ENCODE peak calls at places on chromosome 9, in ten cellular contexts. One of them, this sample, is unnamed.

GRCh38 chr9:79387091-79387490 is 184.7 kb upstream of the TLE4 start:
- DNase-seq in naive thymus-derived CD4-positive, alpha-beta T cell: no peak
- DNase-seq in SJSA1: no peak
- DNase-seq in PC-9: no peak
- DNase-seq in CD4-positive, alpha-beta T cell: no peak
- DNase-seq in fibroblast of lung: no peak
- DNase-seq in BJ: no peak
- DNase-seq in tibial nerve: no peak
- DNase-seq in PC-3: no peak
- DNase-seq in small intestine: no peak
- DNase-seq in this sample: no peak

GRCh38 chr9:117414220-117414905 is 494 bp downstream of the ASTN2 start:
- DNase-seq in naive thymus-derived CD4-positive, alpha-beta T cell: no peak
- DNase-seq in SJSA1: no peak
- DNase-seq in PC-9: no peak
- DNase-seq in CD4-positive, alpha-beta T cell: no peak
- DNase-seq in fibroblast of lung: no peak
- DNase-seq in BJ: no peak
- DNase-seq in tibial nerve: no peak
- DNase-seq in PC-3: no peak
- DNase-seq in small intestine: no peak
- DNase-seq in this sample: no peak

GRCh38 chr9:34651286-34651685 is 699 bp upstream of the IL11RA start:
- DNase-seq in naive thymus-derived CD4-positive, alpha-beta T cell: no peak
- DNase-seq in SJSA1: no peak
- DNase-seq in PC-9: no peak
- DNase-seq in CD4-positive, alpha-beta T cell: no peak
- DNase-seq in fibroblast of lung: peak; percentile 23
- DNase-seq in BJ: no peak
- DNase-seq in tibial nerve: no peak
- DNase-seq in PC-3: no peak
- DNase-seq in small intestine: peak; percentile 68
- DNase-seq in this sample: no peak

GRCh38 chr9:88587182-88587581 is 52.2 kb downstream of the NXNL2 start:
- DNase-seq in naive thymus-derived CD4-positive, alpha-beta T cell: no peak
- DNase-seq in SJSA1: no peak
- DNase-seq in PC-9: no peak
- DNase-seq in CD4-positive, alpha-beta T cell: no peak
- DNase-seq in fibroblast of lung: no peak
- DNase-seq in BJ: no peak
- DNase-seq in tibial nerve: no peak
- DNase-seq in PC-3: peak; percentile 15
- DNase-seq in small intestine: peak; percentile 66
- DNase-seq in this sample: no peak

GRCh38 chr9:72478993-72479392 is 42.4 kb upstream of the TMC1 start:
- DNase-seq in naive thymus-derived CD4-positive, alpha-beta T cell: no peak
- DNase-seq in SJSA1: no peak
- DNase-seq in PC-9: no peak
- DNase-seq in CD4-positive, alpha-beta T cell: no peak
- DNase-seq in fibroblast of lung: no peak
- DNase-seq in BJ: no peak
- DNase-seq in tibial nerve: no peak
- DNase-seq in PC-3: no peak
- DNase-seq in small intestine: no peak
- DNase-seq in this sample: no peak

GRCh38 chr9:116149844-116150243 is 3.7 kb upstream of the PAPPA start:
- DNase-seq in naive thymus-derived CD4-positive, alpha-beta T cell: no peak
- DNase-seq in SJSA1: no peak
- DNase-seq in PC-9: no peak
- DNase-seq in CD4-positive, alpha-beta T cell: no peak
- DNase-seq in fibroblast of lung: peak; percentile 37
- DNase-seq in BJ: no peak
- DNase-seq in tibial nerve: no peak
- DNase-seq in PC-3: peak; percentile 42
- DNase-seq in small intestine: peak; percentile 21
- DNase-seq in this sample: no peak

GRCh38 chr9:131237931-131238401 is 38.3 kb downstream of the FAM78A start:
- DNase-seq in naive thymus-derived CD4-positive, alpha-beta T cell: peak; percentile 59
- DNase-seq in SJSA1: peak; percentile 36
- DNase-seq in PC-9: peak; percentile 26
- DNase-seq in CD4-positive, alpha-beta T cell: peak; percentile 82
- DNase-seq in fibroblast of lung: peak; percentile 85
- DNase-seq in BJ: no peak
- DNase-seq in tibial nerve: peak; percentile 56
- DNase-seq in PC-3: peak; percentile 8
- DNase-seq in small intestine: peak; percentile 72
- DNase-seq in this sample: no peak

GRCh38 chr9:112887377-112887776 is 3.3 kb downstream of the SLC46A2 start:
- DNase-seq in naive thymus-derived CD4-positive, alpha-beta T cell: no peak
- DNase-seq in SJSA1: no peak
- DNase-seq in PC-9: no peak
- DNase-seq in CD4-positive, alpha-beta T cell: no peak
- DNase-seq in fibroblast of lung: no peak
- DNase-seq in BJ: no peak
- DNase-seq in tibial nerve: peak; percentile 19
- DNase-seq in PC-3: no peak
- DNase-seq in small intestine: no peak
- DNase-seq in this sample: no peak

GRCh38 chr9:109893222-109893621 is 113.2 kb downstream of the PALM2AKAP2 start:
- DNase-seq in naive thymus-derived CD4-positive, alpha-beta T cell: no peak
- DNase-seq in SJSA1: no peak
- DNase-seq in PC-9: no peak
- DNase-seq in CD4-positive, alpha-beta T cell: no peak
- DNase-seq in fibroblast of lung: no peak
- DNase-seq in BJ: no peak
- DNase-seq in tibial nerve: no peak
- DNase-seq in PC-3: no peak
- DNase-seq in small intestine: no peak
- DNase-seq in this sample: no peak

GRCh38 chr9:134554011-134554749 is 87.4 kb upstream of the COL5A1 start:
- DNase-seq in naive thymus-derived CD4-positive, alpha-beta T cell: no peak
- DNase-seq in SJSA1: no peak
- DNase-seq in PC-9: no peak
- DNase-seq in CD4-positive, alpha-beta T cell: no peak
- DNase-seq in fibroblast of lung: no peak
- DNase-seq in BJ: no peak
- DNase-seq in tibial nerve: no peak
- DNase-seq in PC-3: no peak
- DNase-seq in small intestine: no peak
- DNase-seq in this sample: no peak
- H3K27me3 ChIP-seq in naive thymus-derived CD4-positive, alpha-beta T cell: no peaks in the 10 kb centered on the region
- H3K27me3 ChIP-seq in SJSA1: no peaks in the 10 kb centered on the region
- H3K27me3 ChIP-seq in PC-9: peaks cover 46% of the 10 kb centered on the region
- H3K27me3 ChIP-seq in CD4-positive, alpha-beta T cell: peaks cover 22% of the 10 kb centered on the region
- H3K27me3 ChIP-seq in fibroblast of lung: peaks cover 5% of the 10 kb centered on the region
- H3K27me3 ChIP-seq in BJ: no peaks in the 10 kb centered on the region
- H3K27me3 ChIP-seq in tibial nerve: no peaks in the 10 kb centered on the region
- H3K27me3 ChIP-seq in PC-3: no peaks in the 10 kb centered on the region
- H3K27me3 ChIP-seq in small intestine: no peaks in the 10 kb centered on the region
- H3K27me3 ChIP-seq in this sample: no peaks in the 10 kb centered on the region

GRCh38 chr9:97851450-97851883 is 1.6 kb upstream of the FOXE1 start:
- DNase-seq in naive thymus-derived CD4-positive, alpha-beta T cell: no peak
- DNase-seq in SJSA1: no peak
- DNase-seq in PC-9: no peak
- DNase-seq in CD4-positive, alpha-beta T cell: no peak
- DNase-seq in fibroblast of lung: no peak
- DNase-seq in BJ: no peak
- DNase-seq in tibial nerve: no peak
- DNase-seq in PC-3: no peak
- DNase-seq in small intestine: no peak
- DNase-seq in this sample: no peak

GRCh38 chr9:97852001-97852398 is 1.0 kb upstream of the FOXE1 start:
- DNase-seq in naive thymus-derived CD4-positive, alpha-beta T cell: no peak
- DNase-seq in SJSA1: no peak
- DNase-seq in PC-9: peak; percentile 59
- DNase-seq in CD4-positive, alpha-beta T cell: no peak
- DNase-seq in fibroblast of lung: no peak
- DNase-seq in BJ: no peak
- DNase-seq in tibial nerve: no peak
- DNase-seq in PC-3: no peak
- DNase-seq in small intestine: no peak
- DNase-seq in this sample: no peak

GRCh38 chr9:97852399-97853055 is 499 bp upstream of the FOXE1 start:
- DNase-seq in naive thymus-derived CD4-positive, alpha-beta T cell: no peak
- DNase-seq in SJSA1: no peak
- DNase-seq in PC-9: peak; percentile 64
- DNase-seq in CD4-positive, alpha-beta T cell: no peak
- DNase-seq in fibroblast of lung: no peak
- DNase-seq in BJ: no peak
- DNase-seq in tibial nerve: no peak
- DNase-seq in PC-3: no peak
- DNase-seq in small intestine: no peak
- DNase-seq in this sample: no peak

GRCh38 chr9:97849980-97850379 is 3.0 kb upstream of the FOXE1 start:
- DNase-seq in naive thymus-derived CD4-positive, alpha-beta T cell: no peak
- DNase-seq in SJSA1: no peak
- DNase-seq in PC-9: no peak
- DNase-seq in CD4-positive, alpha-beta T cell: no peak
- DNase-seq in fibroblast of lung: no peak
- DNase-seq in BJ: no peak
- DNase-seq in tibial nerve: no peak
- DNase-seq in PC-3: no peak
- DNase-seq in small intestine: no peak
- DNase-seq in this sample: no peak

DNA sequence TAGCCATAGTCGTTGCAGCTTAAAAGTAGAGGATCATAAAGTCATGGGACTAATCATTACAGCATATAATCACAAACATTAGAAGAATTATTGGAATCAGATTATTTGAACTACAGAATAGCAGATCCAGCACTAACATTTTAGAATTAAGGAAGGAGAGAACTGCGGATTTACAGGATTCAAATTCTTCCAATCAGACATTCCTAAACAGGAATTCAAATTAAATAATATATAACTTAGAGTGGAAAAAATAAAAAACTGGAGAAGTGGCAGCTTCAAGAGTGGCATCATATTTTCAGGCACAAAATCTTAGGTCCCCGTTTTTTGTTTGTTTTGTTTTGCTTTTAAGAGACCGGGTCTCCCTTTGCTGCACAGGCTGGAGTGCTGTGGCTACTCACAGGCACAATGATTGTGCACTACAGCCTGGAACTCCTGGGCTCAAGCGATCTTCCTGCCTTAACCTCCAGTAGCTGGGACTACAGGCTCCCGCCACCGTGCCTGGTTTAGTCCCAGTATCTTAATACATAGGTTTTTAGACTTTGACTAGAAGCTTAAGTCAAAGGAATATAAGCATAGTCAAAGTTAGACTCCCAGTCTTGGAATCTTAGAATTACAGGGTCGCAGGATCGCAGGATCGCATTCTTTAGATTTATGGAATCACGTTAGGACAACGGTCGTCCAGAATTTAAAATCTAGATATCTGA is 2.1 kb upstream of the FOXE1 start:
- DNase-seq in naive thymus-derived CD4-positive, alpha-beta T cell: no peak
- DNase-seq in SJSA1: no peak
- DNase-seq in PC-9: no peak
- DNase-seq in CD4-positive, alpha-beta T cell: no peak
- DNase-seq in fibroblast of lung: no peak
- DNase-seq in BJ: no peak
- DNase-seq in tibial nerve: no peak
- DNase-seq in PC-3: no peak
- DNase-seq in small intestine: no peak
- DNase-seq in this sample: no peak
- H3K27me3 ChIP-seq in naive thymus-derived CD4-positive, alpha-beta T cell: peaks cover 40% of the 10 kb centered on the region
- H3K27me3 ChIP-seq in SJSA1: no peaks in the 10 kb centered on the region
- H3K27me3 ChIP-seq in PC-9: no peaks in the 10 kb centered on the region
- H3K27me3 ChIP-seq in CD4-positive, alpha-beta T cell: peaks cover 91% of the 10 kb centered on the region
- H3K27me3 ChIP-seq in fibroblast of lung: peaks cover 84% of the 10 kb centered on the region
- H3K27me3 ChIP-seq in BJ: peaks cover 72% of the 10 kb centered on the region
- H3K27me3 ChIP-seq in tibial nerve: peaks cover 96% of the 10 kb centered on the region
- H3K27me3 ChIP-seq in PC-3: no peaks in the 10 kb centered on the region
- H3K27me3 ChIP-seq in small intestine: peaks cover 33% of the 10 kb centered on the region
- H3K27me3 ChIP-seq in this sample: peaks cover 93% of the 10 kb centered on the region

DNA sequence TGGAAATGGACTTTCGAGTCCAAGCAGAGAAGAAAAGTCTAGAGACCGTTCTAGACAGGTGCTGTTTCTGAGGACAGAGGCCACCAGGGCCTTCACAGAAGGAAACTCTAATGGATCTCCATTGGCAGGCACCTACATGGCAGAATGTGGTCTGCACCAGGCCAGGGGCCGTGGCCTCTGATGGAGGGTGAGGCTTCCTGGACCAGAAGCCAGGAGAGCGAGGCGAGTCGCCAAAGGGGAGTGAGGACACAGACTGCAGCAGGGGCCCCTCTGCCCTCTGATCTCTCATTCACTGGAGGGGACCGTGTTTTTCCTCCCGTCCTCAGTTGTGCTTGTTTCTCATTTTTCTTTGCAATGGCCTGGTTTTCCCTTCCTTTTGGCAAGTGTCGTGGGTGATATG is 41.1 kb downstream of the ALG2 start:
- DNase-seq in naive thymus-derived CD4-positive, alpha-beta T cell: no peak
- DNase-seq in SJSA1: no peak
- DNase-seq in PC-9: no peak
- DNase-seq in CD4-positive, alpha-beta T cell: no peak
- DNase-seq in fibroblast of lung: no peak
- DNase-seq in BJ: no peak
- DNase-seq in tibial nerve: no peak
- DNase-seq in PC-3: no peak
- DNase-seq in small intestine: no peak
- DNase-seq in this sample: no peak
- H3K27me3 ChIP-seq in naive thymus-derived CD4-positive, alpha-beta T cell: no peaks in the 10 kb centered on the region
- H3K27me3 ChIP-seq in SJSA1: no peaks in the 10 kb centered on the region
- H3K27me3 ChIP-seq in PC-9: no peaks in the 10 kb centered on the region
- H3K27me3 ChIP-seq in CD4-positive, alpha-beta T cell: no peaks in the 10 kb centered on the region
- H3K27me3 ChIP-seq in fibroblast of lung: no peaks in the 10 kb centered on the region
- H3K27me3 ChIP-seq in BJ: no peaks in the 10 kb centered on the region
- H3K27me3 ChIP-seq in tibial nerve: no peaks in the 10 kb centered on the region
- H3K27me3 ChIP-seq in PC-3: no peaks in the 10 kb centered on the region
- H3K27me3 ChIP-seq in small intestine: no peaks in the 10 kb centered on the region
- H3K27me3 ChIP-seq in this sample: no peaks in the 10 kb centered on the region

GRCh38 chr9:14347408-14348224 is 33.7 kb upstream of the NFIB start:
- DNase-seq in naive thymus-derived CD4-positive, alpha-beta T cell: no peak
- DNase-seq in SJSA1: no peak
- DNase-seq in PC-9: no peak
- DNase-seq in CD4-positive, alpha-beta T cell: no peak
- DNase-seq in fibroblast of lung: peak; percentile 50
- DNase-seq in BJ: no peak
- DNase-seq in tibial nerve: no peak
- DNase-seq in PC-3: peak; percentile 10
- DNase-seq in small intestine: peak; percentile 39
- DNase-seq in this sample: no peak

GRCh38 chr9:14346826-14347407 is 33.0 kb upstream of the NFIB start:
- DNase-seq in naive thymus-derived CD4-positive, alpha-beta T cell: no peak
- DNase-seq in SJSA1: no peak
- DNase-seq in PC-9: no peak
- DNase-seq in CD4-positive, alpha-beta T cell: no peak
- DNase-seq in fibroblast of lung: no peak
- DNase-seq in BJ: no peak
- DNase-seq in tibial nerve: no peak
- DNase-seq in PC-3: no peak
- DNase-seq in small intestine: no peak
- DNase-seq in this sample: no peak

GRCh38 chr9:14345586-14346237 is 31.8 kb upstream of the NFIB start:
- DNase-seq in naive thymus-derived CD4-positive, alpha-beta T cell: no peak
- DNase-seq in SJSA1: no peak
- DNase-seq in PC-9: no peak
- DNase-seq in CD4-positive, alpha-beta T cell: no peak
- DNase-seq in fibroblast of lung: no peak
- DNase-seq in BJ: no peak
- DNase-seq in tibial nerve: no peak
- DNase-seq in PC-3: no peak
- DNase-seq in small intestine: no peak
- DNase-seq in this sample: no peak

GRCh38 chr9:14344846-14345585 is 31.1 kb upstream of the NFIB start:
- DNase-seq in naive thymus-derived CD4-positive, alpha-beta T cell: no peak
- DNase-seq in SJSA1: no peak
- DNase-seq in PC-9: no peak
- DNase-seq in CD4-positive, alpha-beta T cell: no peak
- DNase-seq in fibroblast of lung: no peak
- DNase-seq in BJ: no peak
- DNase-seq in tibial nerve: no peak
- DNase-seq in PC-3: no peak
- DNase-seq in small intestine: no peak
- DNase-seq in this sample: no peak

GRCh38 chr9:14346301-14346721 is 32.4 kb upstream of the NFIB start:
- DNase-seq in naive thymus-derived CD4-positive, alpha-beta T cell: no peak
- DNase-seq in SJSA1: no peak
- DNase-seq in PC-9: no peak
- DNase-seq in CD4-positive, alpha-beta T cell: no peak
- DNase-seq in fibroblast of lung: no peak
- DNase-seq in BJ: no peak
- DNase-seq in tibial nerve: no peak
- DNase-seq in PC-3: no peak
- DNase-seq in small intestine: peak; percentile 22
- DNase-seq in this sample: no peak
- H3K27me3 ChIP-seq in naive thymus-derived CD4-positive, alpha-beta T cell: peaks cover 10% of the 10 kb centered on the region
- H3K27me3 ChIP-seq in SJSA1: no peaks in the 10 kb centered on the region
- H3K27me3 ChIP-seq in PC-9: no peaks in the 10 kb centered on the region
- H3K27me3 ChIP-seq in CD4-positive, alpha-beta T cell: peaks cover 99% of the 10 kb centered on the region
- H3K27me3 ChIP-seq in fibroblast of lung: peaks cover 69% of the 10 kb centered on the region
- H3K27me3 ChIP-seq in BJ: peaks cover 64% of the 10 kb centered on the region
- H3K27me3 ChIP-seq in tibial nerve: peaks cover 61% of the 10 kb centered on the region
- H3K27me3 ChIP-seq in PC-3: no peaks in the 10 kb centered on the region
- H3K27me3 ChIP-seq in small intestine: peaks cover 4% of the 10 kb centered on the region
- H3K27me3 ChIP-seq in this sample: peaks cover 34% of the 10 kb centered on the region

This sample was measured in iPS DF 6.9.